ENCODE peak calls at places on chromosome 9, in six cellular contexts. One of them, this sample, is unnamed.

GRCh38 chr9:27368317-27368985 is 71.5 kb upstream of the EQTN start:
- DNase-seq in activated CD8-positive, alpha-beta T cell treated with anti-CD3 and anti-CD28 coated beads for 36 hours: no peak
- DNase-seq in CD8-positive, alpha-beta memory T cell: no peak
- DNase-seq in fibroblast of the aortic adventitia: peak; percentile 28
- DNase-seq in stimulated activated CD8-positive, alpha-beta memory T cell treated with anti-CD3 and anti-CD28 coated beads, Interleukin-15, amount 100 ng/mL, for 24 hours: no peak
- DNase-seq in Calu3: no peak
- DNase-seq in this sample: no peak

GRCh38 chr9:124756011-124756410 is 15.1 kb downstream of the NR6A1 start:
- DNase-seq in activated CD8-positive, alpha-beta T cell treated with anti-CD3 and anti-CD28 coated beads for 36 hours: no peak
- DNase-seq in fibroblast of the aortic adventitia: no peak
- DNase-seq in CD8-positive, alpha-beta memory T cell: no peak
- DNase-seq in stimulated activated CD8-positive, alpha-beta memory T cell treated with anti-CD3 and anti-CD28 coated beads, Interleukin-15, amount 100 ng/mL, for 24 hours: no peak
- DNase-seq in Calu3: no peak
- DNase-seq in this sample: no peak

GRCh38 chr9:82593436-82593835 is 469.5 kb downstream of the RASEF start:
- DNase-seq in activated CD8-positive, alpha-beta T cell treated with anti-CD3 and anti-CD28 coated beads for 36 hours: no peak
- DNase-seq in fibroblast of the aortic adventitia: no peak
- DNase-seq in stimulated activated CD8-positive, alpha-beta memory T cell treated with anti-CD3 and anti-CD28 coated beads, Interleukin-15, amount 100 ng/mL, for 24 hours: no peak
- DNase-seq in CD8-positive, alpha-beta memory T cell: no peak
- DNase-seq in Calu3: no peak
- DNase-seq in this sample: no peak

GRCh38 chr9:3435732-3436131 is 90.1 kb downstream of the RFX3 start:
- DNase-seq in stimulated activated CD8-positive, alpha-beta memory T cell treated with anti-CD3 and anti-CD28 coated beads, Interleukin-15, amount 100 ng/mL, for 24 hours: no peak
- DNase-seq in activated CD8-positive, alpha-beta T cell treated with anti-CD3 and anti-CD28 coated beads for 36 hours: no peak
- DNase-seq in fibroblast of the aortic adventitia: no peak
- DNase-seq in Calu3: no peak
- DNase-seq in CD8-positive, alpha-beta memory T cell: no peak
- DNase-seq in this sample: no peak

GRCh38 chr9:3385871-3386270 is 139.9 kb downstream of the RFX3 start:
- DNase-seq in activated CD8-positive, alpha-beta T cell treated with anti-CD3 and anti-CD28 coated beads for 36 hours: peak; percentile 71
- DNase-seq in CD8-positive, alpha-beta memory T cell: no peak
- DNase-seq in Calu3: no peak
- DNase-seq in stimulated activated CD8-positive, alpha-beta memory T cell treated with anti-CD3 and anti-CD28 coated beads, Interleukin-15, amount 100 ng/mL, for 24 hours: no peak
- DNase-seq in fibroblast of the aortic adventitia: no peak
- DNase-seq in this sample: no peak

GRCh38 chr9:98708933-98709911 is at the start of gene GABBR2:
- DNase-seq in Calu3: peak; percentile 10
- DNase-seq in stimulated activated CD8-positive, alpha-beta memory T cell treated with anti-CD3 and anti-CD28 coated beads, Interleukin-15, amount 100 ng/mL, for 24 hours: no peak
- DNase-seq in CD8-positive, alpha-beta memory T cell: no peak
- DNase-seq in fibroblast of the aortic adventitia: no peak
- DNase-seq in activated CD8-positive, alpha-beta T cell treated with anti-CD3 and anti-CD28 coated beads for 36 hours: no peak
- DNase-seq in this sample: no peak

GRCh38 chr9:98370300-98370975 is 115.0 kb upstream of the TBC1D2 start:
- DNase-seq in Calu3: no peak
- DNase-seq in activated CD8-positive, alpha-beta T cell treated with anti-CD3 and anti-CD28 coated beads for 36 hours: no peak
- DNase-seq in CD8-positive, alpha-beta memory T cell: no peak
- DNase-seq in fibroblast of the aortic adventitia: no peak
- DNase-seq in stimulated activated CD8-positive, alpha-beta memory T cell treated with anti-CD3 and anti-CD28 coated beads, Interleukin-15, amount 100 ng/mL, for 24 hours: no peak
- DNase-seq in this sample: no peak

GRCh38 chr9:106632621-106633020 is 230.3 kb upstream of the ZNF462 start:
- DNase-seq in fibroblast of the aortic adventitia: no peak
- DNase-seq in Calu3: peak; percentile 16
- DNase-seq in activated CD8-positive, alpha-beta T cell treated with anti-CD3 and anti-CD28 coated beads for 36 hours: no peak
- DNase-seq in stimulated activated CD8-positive, alpha-beta memory T cell treated with anti-CD3 and anti-CD28 coated beads, Interleukin-15, amount 100 ng/mL, for 24 hours: no peak
- DNase-seq in CD8-positive, alpha-beta memory T cell: no peak
- DNase-seq in this sample: no peak

GRCh38 chr9:120931278-120932085 is 4.9 kb upstream of the TRAF1 start:
- DNase-seq in fibroblast of the aortic adventitia: peak; percentile 77
- DNase-seq in CD8-positive, alpha-beta memory T cell: peak; percentile 80
- DNase-seq in activated CD8-positive, alpha-beta T cell treated with anti-CD3 and anti-CD28 coated beads for 36 hours: peak; percentile 89
- DNase-seq in stimulated activated CD8-positive, alpha-beta memory T cell treated with anti-CD3 and anti-CD28 coated beads, Interleukin-15, amount 100 ng/mL, for 24 hours: no peak
- DNase-seq in Calu3: no peak
- DNase-seq in this sample: no peak

GRCh38 chr9:129335456-129336129 is 157.5 kb upstream of the IER5L start:
- DNase-seq in Calu3: peak; percentile 61
- DNase-seq in CD8-positive, alpha-beta memory T cell: no peak
- DNase-seq in fibroblast of the aortic adventitia: no peak
- DNase-seq in activated CD8-positive, alpha-beta T cell treated with anti-CD3 and anti-CD28 coated beads for 36 hours: no peak
- DNase-seq in stimulated activated CD8-positive, alpha-beta memory T cell treated with anti-CD3 and anti-CD28 coated beads, Interleukin-15, amount 100 ng/mL, for 24 hours: no peak
- DNase-seq in this sample: no peak

GRCh38 chr9:81526587-81526986 is 162.8 kb downstream of the TLE1 start:
- DNase-seq in Calu3: no peak
- DNase-seq in activated CD8-positive, alpha-beta T cell treated with anti-CD3 and anti-CD28 coated beads for 36 hours: no peak
- DNase-seq in CD8-positive, alpha-beta memory T cell: no peak
- DNase-seq in fibroblast of the aortic adventitia: peak; percentile 54
- DNase-seq in stimulated activated CD8-positive, alpha-beta memory T cell treated with anti-CD3 and anti-CD28 coated beads, Interleukin-15, amount 100 ng/mL, for 24 hours: no peak
- DNase-seq in this sample: no peak

GRCh38 chr9:116715751-116716150 is 28.6 kb downstream of the TRIM32 start:
- DNase-seq in stimulated activated CD8-positive, alpha-beta memory T cell treated with anti-CD3 and anti-CD28 coated beads, Interleukin-15, amount 100 ng/mL, for 24 hours: no peak
- DNase-seq in fibroblast of the aortic adventitia: no peak
- DNase-seq in CD8-positive, alpha-beta memory T cell: no peak
- DNase-seq in activated CD8-positive, alpha-beta T cell treated with anti-CD3 and anti-CD28 coated beads for 36 hours: no peak
- DNase-seq in Calu3: no peak
- DNase-seq in this sample: no peak

GRCh38 chr9:128808543-128808942 is 9.8 kb upstream of the ENDOG start:
- DNase-seq in CD8-positive, alpha-beta memory T cell: no peak
- DNase-seq in fibroblast of the aortic adventitia: no peak
- DNase-seq in activated CD8-positive, alpha-beta T cell treated with anti-CD3 and anti-CD28 coated beads for 36 hours: no peak
- DNase-seq in Calu3: no peak
- DNase-seq in stimulated activated CD8-positive, alpha-beta memory T cell treated with anti-CD3 and anti-CD28 coated beads, Interleukin-15, amount 100 ng/mL, for 24 hours: no peak
- DNase-seq in this sample: no peak

GRCh38 chr9:111038336-111039202 is at the start of gene LPAR1:
- DNase-seq in activated CD8-positive, alpha-beta T cell treated with anti-CD3 and anti-CD28 coated beads for 36 hours: no peak
- DNase-seq in stimulated activated CD8-positive, alpha-beta memory T cell treated with anti-CD3 and anti-CD28 coated beads, Interleukin-15, amount 100 ng/mL, for 24 hours: no peak
- DNase-seq in CD8-positive, alpha-beta memory T cell: no peak
- DNase-seq in fibroblast of the aortic adventitia: peak; percentile 68
- DNase-seq in Calu3: peak; percentile 36
- DNase-seq in this sample: no peak

GRCh38 chr9:121641228-121641611 is 10.2 kb upstream of the DAB2IP start:
- DNase-seq in Calu3: no peak
- DNase-seq in activated CD8-positive, alpha-beta T cell treated with anti-CD3 and anti-CD28 coated beads for 36 hours: no peak
- DNase-seq in stimulated activated CD8-positive, alpha-beta memory T cell treated with anti-CD3 and anti-CD28 coated beads, Interleukin-15, amount 100 ng/mL, for 24 hours: no peak
- DNase-seq in fibroblast of the aortic adventitia: no peak
- DNase-seq in CD8-positive, alpha-beta memory T cell: no peak
- DNase-seq in this sample: no peak

GRCh38 chr9:37801287-37801850 is 772 bp downstream of the DCAF10 start:
- DNase-seq in fibroblast of the aortic adventitia: peak; percentile 8
- DNase-seq in CD8-positive, alpha-beta memory T cell: no peak
- DNase-seq in stimulated activated CD8-positive, alpha-beta memory T cell treated with anti-CD3 and anti-CD28 coated beads, Interleukin-15, amount 100 ng/mL, for 24 hours: no peak
- DNase-seq in Calu3: no peak
- DNase-seq in activated CD8-positive, alpha-beta T cell treated with anti-CD3 and anti-CD28 coated beads for 36 hours: peak; percentile 48
- DNase-seq in this sample: no peak

GRCh38 chr9:94920439-94920951 is 194.0 kb downstream of the AOPEP start:
- DNase-seq in CD8-positive, alpha-beta memory T cell: no peak
- DNase-seq in fibroblast of the aortic adventitia: peak; percentile 96
- DNase-seq in activated CD8-positive, alpha-beta T cell treated with anti-CD3 and anti-CD28 coated beads for 36 hours: no peak
- DNase-seq in Calu3: no peak
- DNase-seq in stimulated activated CD8-positive, alpha-beta memory T cell treated with anti-CD3 and anti-CD28 coated beads, Interleukin-15, amount 100 ng/mL, for 24 hours: no peak
- DNase-seq in this sample: no peak

GRCh38 chr9:134548185-134548584 is 93.4 kb upstream of the COL5A1 start:
- DNase-seq in stimulated activated CD8-positive, alpha-beta memory T cell treated with anti-CD3 and anti-CD28 coated beads, Interleukin-15, amount 100 ng/mL, for 24 hours: no peak
- DNase-seq in Calu3: no peak
- DNase-seq in fibroblast of the aortic adventitia: no peak
- DNase-seq in CD8-positive, alpha-beta memory T cell: no peak
- DNase-seq in activated CD8-positive, alpha-beta T cell treated with anti-CD3 and anti-CD28 coated beads for 36 hours: no peak
- DNase-seq in this sample: no peak

GRCh38 chr9:37621299-37621934 is 29.0 kb upstream of the TOMM5 start:
- DNase-seq in stimulated activated CD8-positive, alpha-beta memory T cell treated with anti-CD3 and anti-CD28 coated beads, Interleukin-15, amount 100 ng/mL, for 24 hours: no peak
- DNase-seq in fibroblast of the aortic adventitia: no peak
- DNase-seq in Calu3: no peak
- DNase-seq in activated CD8-positive, alpha-beta T cell treated with anti-CD3 and anti-CD28 coated beads for 36 hours: no peak
- DNase-seq in CD8-positive, alpha-beta memory T cell: no peak
- DNase-seq in this sample: no peak

GRCh38 chr9:33165263-33166151 is 1.6 kb downstream of the B4GALT1 start:
- DNase-seq in CD8-positive, alpha-beta memory T cell: peak; percentile 47
- DNase-seq in fibroblast of the aortic adventitia: peak; percentile 98
- DNase-seq in activated CD8-positive, alpha-beta T cell treated with anti-CD3 and anti-CD28 coated beads for 36 hours: peak; percentile 65
- DNase-seq in stimulated activated CD8-positive, alpha-beta memory T cell treated with anti-CD3 and anti-CD28 coated beads, Interleukin-15, amount 100 ng/mL, for 24 hours: no peak
- DNase-seq in Calu3: no peak
- DNase-seq in this sample: no peak

GRCh38 chr9:33465096-33465495 is 8.6 kb downstream of the NOL6 start:
- DNase-seq in stimulated activated CD8-positive, alpha-beta memory T cell treated with anti-CD3 and anti-CD28 coated beads, Interleukin-15, amount 100 ng/mL, for 24 hours: no peak
- DNase-seq in Calu3: no peak
- DNase-seq in activated CD8-positive, alpha-beta T cell treated with anti-CD3 and anti-CD28 coated beads for 36 hours: no peak
- DNase-seq in CD8-positive, alpha-beta memory T cell: no peak
- DNase-seq in fibroblast of the aortic adventitia: no peak
- DNase-seq in this sample: no peak

GRCh38 chr9:86241216-86241615 is 18.2 kb downstream of the C9orf153 start:
- DNase-seq in Calu3: no peak
- DNase-seq in CD8-positive, alpha-beta memory T cell: no peak
- DNase-seq in activated CD8-positive, alpha-beta T cell treated with anti-CD3 and anti-CD28 coated beads for 36 hours: no peak
- DNase-seq in fibroblast of the aortic adventitia: peak; percentile 16
- DNase-seq in stimulated activated CD8-positive, alpha-beta memory T cell treated with anti-CD3 and anti-CD28 coated beads, Interleukin-15, amount 100 ng/mL, for 24 hours: no peak
- DNase-seq in this sample: no peak

GRCh38 chr9:4837126-4837767 is 44.5 kb downstream of the RCL1 start:
- DNase-seq in fibroblast of the aortic adventitia: peak; percentile 43
- DNase-seq in CD8-positive, alpha-beta memory T cell: no peak
- DNase-seq in Calu3: no peak
- DNase-seq in activated CD8-positive, alpha-beta T cell treated with anti-CD3 and anti-CD28 coated beads for 36 hours: no peak
- DNase-seq in stimulated activated CD8-positive, alpha-beta memory T cell treated with anti-CD3 and anti-CD28 coated beads, Interleukin-15, amount 100 ng/mL, for 24 hours: no peak
- DNase-seq in this sample: no peak

GRCh38 chr9:119375892-119376291 is 6.7 kb upstream of the BRINP1 start:
- DNase-seq in Calu3: no peak
- DNase-seq in stimulated activated CD8-positive, alpha-beta memory T cell treated with anti-CD3 and anti-CD28 coated beads, Interleukin-15, amount 100 ng/mL, for 24 hours: no peak
- DNase-seq in fibroblast of the aortic adventitia: peak; percentile 5
- DNase-seq in CD8-positive, alpha-beta memory T cell: no peak
- DNase-seq in activated CD8-positive, alpha-beta T cell treated with anti-CD3 and anti-CD28 coated beads for 36 hours: peak; percentile 14
- DNase-seq in this sample: no peak

GRCh38 chr9:6884960-6885359 is 127.2 kb downstream of the KDM4C start:
- DNase-seq in fibroblast of the aortic adventitia: no peak
- DNase-seq in Calu3: no peak
- DNase-seq in activated CD8-positive, alpha-beta T cell treated with anti-CD3 and anti-CD28 coated beads for 36 hours: no peak
- DNase-seq in CD8-positive, alpha-beta memory T cell: no peak
- DNase-seq in stimulated activated CD8-positive, alpha-beta memory T cell treated with anti-CD3 and anti-CD28 coated beads, Interleukin-15, amount 100 ng/mL, for 24 hours: no peak
- DNase-seq in this sample: no peak

GRCh38 chr9:138020120-138020794 is 142.7 kb downstream of the CACNA1B start:
- DNase-seq in CD8-positive, alpha-beta memory T cell: no peak
- DNase-seq in Calu3: no peak
- DNase-seq in stimulated activated CD8-positive, alpha-beta memory T cell treated with anti-CD3 and anti-CD28 coated beads, Interleukin-15, amount 100 ng/mL, for 24 hours: no peak
- DNase-seq in fibroblast of the aortic adventitia: no peak
- DNase-seq in activated CD8-positive, alpha-beta T cell treated with anti-CD3 and anti-CD28 coated beads for 36 hours: no peak
- DNase-seq in this sample: no peak

GRCh38 chr9:18761742-18762141 is 271.3 kb downstream of the SAXO1 start:
- DNase-seq in fibroblast of the aortic adventitia: no peak
- DNase-seq in activated CD8-positive, alpha-beta T cell treated with anti-CD3 and anti-CD28 coated beads for 36 hours: no peak
- DNase-seq in CD8-positive, alpha-beta memory T cell: no peak
- DNase-seq in stimulated activated CD8-positive, alpha-beta memory T cell treated with anti-CD3 and anti-CD28 coated beads, Interleukin-15, amount 100 ng/mL, for 24 hours: no peak
- DNase-seq in Calu3: no peak
- DNase-seq in this sample: no peak

GRCh38 chr9:83444110-83444509 is 94.1 kb downstream of the FRMD3 start:
- DNase-seq in stimulated activated CD8-positive, alpha-beta memory T cell treated with anti-CD3 and anti-CD28 coated beads, Interleukin-15, amount 100 ng/mL, for 24 hours: no peak
- DNase-seq in fibroblast of the aortic adventitia: peak; percentile 91
- DNase-seq in CD8-positive, alpha-beta memory T cell: no peak
- DNase-seq in Calu3: no peak
- DNase-seq in activated CD8-positive, alpha-beta T cell treated with anti-CD3 and anti-CD28 coated beads for 36 hours: no peak
- DNase-seq in this sample: no peak

GRCh38 chr9:101791938-101792337 is 53.5 kb upstream of the GRIN3A start:
- DNase-seq in fibroblast of the aortic adventitia: peak; percentile 0
- DNase-seq in Calu3: peak; percentile 53
- DNase-seq in stimulated activated CD8-positive, alpha-beta memory T cell treated with anti-CD3 and anti-CD28 coated beads, Interleukin-15, amount 100 ng/mL, for 24 hours: no peak
- DNase-seq in CD8-positive, alpha-beta memory T cell: no peak
- DNase-seq in activated CD8-positive, alpha-beta T cell treated with anti-CD3 and anti-CD28 coated beads for 36 hours: peak; percentile 48
- DNase-seq in this sample: no peak

GRCh38 chr9:114271556-114272510 is 51.1 kb upstream of the ORM1 start:
- DNase-seq in fibroblast of the aortic adventitia: peak; percentile 64
- DNase-seq in CD8-positive, alpha-beta memory T cell: no peak
- DNase-seq in activated CD8-positive, alpha-beta T cell treated with anti-CD3 and anti-CD28 coated beads for 36 hours: peak; percentile 35
- DNase-seq in stimulated activated CD8-positive, alpha-beta memory T cell treated with anti-CD3 and anti-CD28 coated beads, Interleukin-15, amount 100 ng/mL, for 24 hours: no peak
- DNase-seq in Calu3: peak; percentile 57
- DNase-seq in this sample: no peak

GRCh38 chr9:4111233-4112000 is 188.5 kb downstream of the GLIS3 start:
- DNase-seq in Calu3: no peak
- DNase-seq in CD8-positive, alpha-beta memory T cell: no peak
- DNase-seq in stimulated activated CD8-positive, alpha-beta memory T cell treated with anti-CD3 and anti-CD28 coated beads, Interleukin-15, amount 100 ng/mL, for 24 hours: no peak
- DNase-seq in activated CD8-positive, alpha-beta T cell treated with anti-CD3 and anti-CD28 coated beads for 36 hours: no peak
- DNase-seq in fibroblast of the aortic adventitia: peak; percentile 71
- DNase-seq in this sample: no peak

GRCh38 chr9:92988215-92988731 is 41.0 kb downstream of the FGD3 start:
- DNase-seq in activated CD8-positive, alpha-beta T cell treated with anti-CD3 and anti-CD28 coated beads for 36 hours: peak; percentile 43
- DNase-seq in CD8-positive, alpha-beta memory T cell: no peak
- DNase-seq in stimulated activated CD8-positive, alpha-beta memory T cell treated with anti-CD3 and anti-CD28 coated beads, Interleukin-15, amount 100 ng/mL, for 24 hours: no peak
- DNase-seq in fibroblast of the aortic adventitia: no peak
- DNase-seq in Calu3: no peak
- DNase-seq in this sample: no peak

GRCh38 chr9:96084289-96084688 is 208.8 kb downstream of the ERCC6L2 start:
- DNase-seq in activated CD8-positive, alpha-beta T cell treated with anti-CD3 and anti-CD28 coated beads for 36 hours: no peak
- DNase-seq in Calu3: no peak
- DNase-seq in CD8-positive, alpha-beta memory T cell: no peak
- DNase-seq in stimulated activated CD8-positive, alpha-beta memory T cell treated with anti-CD3 and anti-CD28 coated beads, Interleukin-15, amount 100 ng/mL, for 24 hours: no peak
- DNase-seq in fibroblast of the aortic adventitia: no peak
- DNase-seq in this sample: no peak

GRCh38 chr9:109624143-109624542 is 126.0 kb upstream of the PTPN3 start:
- DNase-seq in activated CD8-positive, alpha-beta T cell treated with anti-CD3 and anti-CD28 coated beads for 36 hours: no peak
- DNase-seq in CD8-positive, alpha-beta memory T cell: no peak
- DNase-seq in stimulated activated CD8-positive, alpha-beta memory T cell treated with anti-CD3 and anti-CD28 coated beads, Interleukin-15, amount 100 ng/mL, for 24 hours: no peak
- DNase-seq in Calu3: no peak
- DNase-seq in fibroblast of the aortic adventitia: no peak
- DNase-seq in this sample: no peak

GRCh38 chr9:34123682-34124081 is 2.8 kb downstream of the DCAF12 start:
- DNase-seq in CD8-positive, alpha-beta memory T cell: peak; percentile 11
- DNase-seq in stimulated activated CD8-positive, alpha-beta memory T cell treated with anti-CD3 and anti-CD28 coated beads, Interleukin-15, amount 100 ng/mL, for 24 hours: no peak
- DNase-seq in activated CD8-positive, alpha-beta T cell treated with anti-CD3 and anti-CD28 coated beads for 36 hours: peak; percentile 50
- DNase-seq in Calu3: no peak
- DNase-seq in fibroblast of the aortic adventitia: no peak
- DNase-seq in this sample: no peak

GRCh38 chr9:19116391-19116790 is 10.9 kb downstream of the PLIN2 start:
- DNase-seq in CD8-positive, alpha-beta memory T cell: no peak
- DNase-seq in stimulated activated CD8-positive, alpha-beta memory T cell treated with anti-CD3 and anti-CD28 coated beads, Interleukin-15, amount 100 ng/mL, for 24 hours: no peak
- DNase-seq in fibroblast of the aortic adventitia: peak; percentile 71
- DNase-seq in activated CD8-positive, alpha-beta T cell treated with anti-CD3 and anti-CD28 coated beads for 36 hours: no peak
- DNase-seq in Calu3: no peak
- DNase-seq in this sample: no peak

GRCh38 chr9:89274838-89275237 is 36.2 kb upstream of the CKS2 start:
- DNase-seq in activated CD8-positive, alpha-beta T cell treated with anti-CD3 and anti-CD28 coated beads for 36 hours: peak; percentile 44
- DNase-seq in CD8-positive, alpha-beta memory T cell: no peak
- DNase-seq in fibroblast of the aortic adventitia: peak; percentile 43
- DNase-seq in stimulated activated CD8-positive, alpha-beta memory T cell treated with anti-CD3 and anti-CD28 coated beads, Interleukin-15, amount 100 ng/mL, for 24 hours: no peak
- DNase-seq in Calu3: no peak
- DNase-seq in this sample: no peak

GRCh38 chr9:135990468-135991429 is 29.6 kb upstream of the UBAC1 start:
- DNase-seq in stimulated activated CD8-positive, alpha-beta memory T cell treated with anti-CD3 and anti-CD28 coated beads, Interleukin-15, amount 100 ng/mL, for 24 hours: no peak
- DNase-seq in CD8-positive, alpha-beta memory T cell: peak; percentile 10
- DNase-seq in fibroblast of the aortic adventitia: peak; percentile 56
- DNase-seq in activated CD8-positive, alpha-beta T cell treated with anti-CD3 and anti-CD28 coated beads for 36 hours: peak; percentile 37
- DNase-seq in Calu3: peak; percentile 25
- DNase-seq in this sample: no peak

GRCh38 chr9:126695186-126696090 is 81.7 kb downstream of the LMX1B start:
- DNase-seq in fibroblast of the aortic adventitia: no peak
- DNase-seq in stimulated activated CD8-positive, alpha-beta memory T cell treated with anti-CD3 and anti-CD28 coated beads, Interleukin-15, amount 100 ng/mL, for 24 hours: no peak
- DNase-seq in CD8-positive, alpha-beta memory T cell: no peak
- DNase-seq in activated CD8-positive, alpha-beta T cell treated with anti-CD3 and anti-CD28 coated beads for 36 hours: no peak
- DNase-seq in Calu3: no peak
- DNase-seq in this sample: no peak

GRCh38 chr9:72977670-72978069 is 24.8 kb upstream of the ALDH1A1 start:
- DNase-seq in stimulated activated CD8-positive, alpha-beta memory T cell treated with anti-CD3 and anti-CD28 coated beads, Interleukin-15, amount 100 ng/mL, for 24 hours: no peak
- DNase-seq in Calu3: no peak
- DNase-seq in activated CD8-positive, alpha-beta T cell treated with anti-CD3 and anti-CD28 coated beads for 36 hours: no peak
- DNase-seq in CD8-positive, alpha-beta memory T cell: no peak
- DNase-seq in fibroblast of the aortic adventitia: no peak
- DNase-seq in this sample: no peak

This sample was measured in NCI-H1436 treated with DMSO at 0.1 percent for 48 hours.